ENCODE peak calls at places on chromosome 2, in eight cellular contexts. G is tibial artery, H is psoas muscle, Y is Calu3, A is AG04450, E is lung, U is IMR-90, T is SK-N-SH. O is an unnamed sample.

GRCh38 chr2:129877795-129878775 is 101.4 kb upstream of the RAB6C start:
- DNase-seq in U (peak; percentile 51), E (peak; percentile 40), T (no peak), G (no peak), Y (no peak), H (peak; percentile 64), A (no peak), O (peak; percentile 41)

GRCh38 chr2:43070676-43071491 is 155.5 kb downstream of the ZFP36L2 start:
- DNase-seq in H (peak; percentile 73), A (no peak), T (peak; percentile 53), G (peak; percentile 65), Y (no peak), U (no peak), E (no peak), O (peak; percentile 54)

GRCh38 chr2:190809139-190809764 is 71.4 kb upstream of the GLS start:
- DNase-seq in E (peak; percentile 34), H (no peak), Y (peak; percentile 34), T (no peak), A (no peak), G (no peak), U (no peak), O (no peak)

GRCh38 chr2:15337996-15338666 is 223.0 kb downstream of the NBAS start:
- DNase-seq in T (no peak), Y (no peak), A (no peak), G (no peak), U (no peak), H (no peak), E (no peak), O (no peak)

GRCh38 chr2:196171946-196172345 is 568 bp upstream of the STK17B start:
- DNase-seq in T (no peak), Y (no peak), A (no peak), E (no peak), G (no peak), H (no peak), U (no peak), O (no peak)

GRCh38 chr2:120346667-120347358 is 877 bp downstream of the INHBB start:
- DNase-seq in T (peak; percentile 66), U (peak; percentile 65), E (no peak), H (peak; percentile 65), G (no peak), Y (no peak), A (no peak), O (peak; percentile 22)

GRCh38 chr2:98796775-98797544 is 66.0 kb upstream of the MGAT4A start:
- DNase-seq in E (peak; percentile 22), U (no peak), T (no peak), H (no peak), Y (no peak), A (no peak), G (no peak), O (no peak)

GRCh38 chr2:37869756-37870155 is 55.3 kb upstream of the RMDN2 start:
- DNase-seq in U (peak; percentile 21), G (no peak), A (no peak), H (no peak), E (no peak), T (no peak), Y (no peak), O (no peak)

GRCh38 chr2:235314371-235314915 is 179.4 kb upstream of the AGAP1 start:
- DNase-seq in Y (no peak), U (no peak), H (no peak), G (no peak), A (no peak), E (no peak), T (peak; percentile 39), O (no peak)

GRCh38 chr2:165293439-165294420 is 54.5 kb downstream of the SCN2A start:
- DNase-seq in H (no peak), A (peak; percentile 73), Y (peak; percentile 71), T (peak; percentile 67), U (peak; percentile 87), E (peak; percentile 69), G (no peak), O (peak; percentile 41)

GRCh38 chr2:71861186-71862160 is 286.2 kb downstream of the CYP26B1 start:
- DNase-seq in H (no peak), Y (no peak), G (no peak), E (no peak), A (no peak), T (no peak), U (no peak), O (no peak)

GRCh38 chr2:12965540-12966269 is 249.0 kb downstream of the TRIB2 start:
- DNase-seq in H (no peak), E (no peak), U (peak; percentile 83), Y (no peak), T (peak; percentile 55), A (peak; percentile 42), G (no peak), O (no peak)

GRCh38 chr2:166373951-166374350 is 1.8 kb downstream of the SCN9A start:
- DNase-seq in E (no peak), Y (peak; percentile 6), G (no peak), U (peak; percentile 95), H (no peak), A (peak; percentile 59), T (peak; percentile 50), O (no peak)

GRCh38 chr2:8544786-8545631 is 136.8 kb upstream of the ID2 start:
- DNase-seq in G (peak; percentile 79), E (peak; percentile 68), U (peak; percentile 93), Y (peak; percentile 60), H (peak; percentile 82), A (peak; percentile 79), T (peak; percentile 83), O (no peak)

GRCh38 chr2:84782717-84783442 is 98.0 kb downstream of the TRABD2A start:
- DNase-seq in A (no peak), E (no peak), G (no peak), H (no peak), T (no peak), U (peak; percentile 17), Y (no peak), O (no peak)

GRCh38 chr2:43345391-43345813 is 119.0 kb upstream of the ZFP36L2 start:
- DNase-seq in G (peak; percentile 77), A (no peak), H (peak; percentile 87), T (peak; percentile 75), Y (no peak), U (no peak), E (no peak), O (no peak)

GRCh38 chr2:29314816-29315571 is 199.8 kb downstream of the CLIP4 start:
- DNase-seq in E (peak; percentile 32), Y (no peak), G (peak; percentile 49), U (no peak), H (no peak), A (no peak), T (no peak), O (peak; percentile 42)

GRCh38 chr2:12131975-12132374 is 385.5 kb downstream of the LPIN1 start:
- DNase-seq in E (no peak), G (no peak), Y (no peak), A (no peak), T (no peak), H (no peak), U (peak; percentile 57), O (no peak)

GRCh38 chr2:45758018-45758417 is 106.5 kb downstream of the PRKCE start:
- DNase-seq in A (no peak), Y (no peak), T (no peak), U (no peak), G (no peak), H (no peak), E (no peak), O (no peak)

DNA sequence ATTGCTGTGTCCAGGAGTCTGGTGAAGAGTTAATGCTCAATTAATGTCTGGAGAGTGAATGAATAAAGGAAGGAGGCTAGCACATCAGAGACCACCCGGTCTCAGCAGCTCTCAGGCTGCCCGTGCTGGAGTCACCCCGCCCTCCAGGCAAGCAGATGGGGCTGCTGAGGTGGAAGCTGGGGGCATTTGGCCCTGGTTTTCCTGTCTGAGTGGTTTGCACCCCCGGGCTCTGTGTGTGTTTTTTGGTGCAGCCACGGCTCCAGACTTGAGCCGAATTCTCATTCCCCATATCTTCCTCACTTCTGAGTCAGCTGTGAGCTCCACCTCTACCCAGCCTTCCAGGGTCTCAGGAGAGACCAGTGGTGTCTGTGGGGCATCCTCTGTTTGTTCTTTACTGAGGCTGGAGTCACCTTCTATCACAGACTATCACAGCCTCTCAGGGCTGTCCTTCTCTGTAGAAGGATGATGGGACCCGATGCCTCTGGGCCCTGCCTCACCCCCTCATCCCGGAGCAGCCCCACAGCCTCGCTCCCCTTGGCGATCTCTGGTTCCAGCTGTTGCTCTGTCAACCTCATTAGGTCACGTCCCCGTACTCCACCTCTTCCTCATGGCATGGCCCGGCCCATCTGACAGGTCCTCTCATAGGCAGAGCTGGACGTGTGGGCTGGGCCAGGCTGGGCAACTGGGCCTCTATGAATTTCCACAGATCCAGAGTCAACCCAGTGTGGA is 60.8 kb downstream of the HS1BP3 start:
- DNase-seq in T (no peak), U (peak; percentile 35), A (no peak), H (peak; percentile 21), G (peak; percentile 61), E (no peak), Y (no peak), O (no peak)
- TF ChIP-seq CTCF in T (no peak), U (no peak), A (no peak), H (no peak), G (no peak), E (no peak), Y (no peak), O (no peak)

DNA sequence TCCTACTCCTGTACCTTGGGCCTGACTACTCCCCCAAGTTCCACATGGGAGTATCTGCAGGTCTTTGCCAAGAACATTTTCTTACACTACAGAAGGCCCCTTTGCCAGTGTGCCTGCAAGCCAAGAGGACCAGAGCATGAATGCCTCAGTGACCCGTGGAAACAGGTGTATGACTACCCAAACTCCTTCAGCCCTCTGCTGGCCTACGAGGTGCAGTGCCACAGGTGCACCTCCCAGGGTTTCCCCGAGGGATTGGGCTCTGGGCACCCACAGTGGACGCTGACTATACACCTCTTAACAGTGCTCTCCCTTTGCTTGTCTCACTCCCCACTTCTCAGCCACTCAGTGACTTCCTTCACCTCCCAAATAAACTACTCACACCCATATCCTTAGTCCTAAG is 91.4 kb downstream of the COL6A3 start:
- DNase-seq in Y (peak; percentile 71), T (no peak), G (no peak), A (no peak), U (no peak), H (peak; percentile 60), E (no peak), O (no peak)
- TF ChIP-seq CTCF in Y (peak; percentile 82), T (peak; percentile 33), G (no peak), A (peak; percentile 41), U (peak; percentile 27), H (peak; percentile 37), E (no peak), O (peak; percentile 36)

GRCh38 chr2:170461875-170462274 is 253.3 kb upstream of the SP5 start:
- DNase-seq in G (no peak), H (no peak), T (peak; percentile 19), U (no peak), A (no peak), E (no peak), Y (no peak), O (no peak)
- TF ChIP-seq CTCF in G (no peak), H (no peak), T (no peak), U (no peak), A (no peak), E (no peak), Y (no peak), O (no peak)

DNA sequence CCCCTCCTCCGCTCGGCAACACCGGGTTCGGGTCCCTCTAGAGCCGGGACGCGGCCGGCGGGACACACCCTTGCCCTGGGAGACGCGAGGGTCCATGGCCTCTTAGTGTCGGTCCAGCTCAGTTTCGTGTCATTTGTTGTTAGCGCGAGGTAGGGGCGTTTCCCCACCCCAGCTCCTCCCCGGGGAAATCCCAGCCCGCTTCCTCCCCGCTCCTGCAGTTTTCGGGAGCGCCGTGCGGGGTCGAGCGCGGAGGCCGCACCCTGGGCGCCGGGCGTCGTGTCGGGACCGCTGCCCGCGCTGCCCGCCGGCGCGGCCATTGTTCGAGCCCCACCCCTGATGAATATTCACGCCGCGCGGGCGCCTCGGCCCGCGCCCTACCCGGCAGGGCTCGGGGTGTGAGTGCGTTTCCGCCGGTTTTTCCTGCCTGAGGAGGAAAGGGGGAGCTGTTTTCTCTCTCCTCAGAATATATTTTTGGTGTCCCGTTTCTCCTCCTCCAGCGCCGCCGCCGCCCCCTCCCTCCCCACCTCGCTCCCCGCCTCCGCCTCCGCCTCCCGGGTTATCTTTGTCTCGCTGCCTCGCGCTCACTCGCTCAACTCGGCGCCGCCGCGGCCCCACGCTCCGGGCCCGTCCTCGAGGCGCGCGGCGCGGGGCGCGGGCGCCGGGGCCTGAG is at the start of gene MAP4K4:
- DNase-seq in U (peak; percentile 77), T (peak; percentile 90), Y (peak; percentile 81), A (peak; percentile 49), H (peak; percentile 91), E (peak; percentile 83), G (peak; percentile 92), O (peak; percentile 61)
- TF ChIP-seq CTCF in U (peak; percentile 12), T (peak; percentile 40), Y (no peak), A (peak; percentile 38), H (no peak), E (no peak), G (peak; percentile 24), O (peak; percentile 41)

O was measured in neural crest cell.